ENCODE peak calls at places on chromosome 20, in four cellular contexts. T, U, K and M are unnamed samples.

GRCh38 chr20:36121981-36122930 is 32.3 kb upstream of the EPB41L1 start:
- DNase-seq in T (no peak), U (no peak), K (no peak), M (no peak)

GRCh38 chr20:20369353-20370086 is 1.6 kb downstream of the INSM1 start:
- DNase-seq in K (no peak), U (peak), T (no peak), M (peak)

GRCh38 chr20:50848341-50848808 is 53.5 kb downstream of the BCAS4 start:
- DNase-seq in U (no peak), K (no peak), T (no peak), M (peak)

GRCh38 chr20:57476073-57476526 is 48.8 kb downstream of the CTCFL start:
- DNase-seq in T (no peak), K (no peak), U (no peak), M (peak)

GRCh38 chr20:45890077-45890996 is 671 bp downstream of the NEURL2 start:
- DNase-seq in K (peak), U (peak), T (no peak), M (peak)

GRCh38 chr20:6999381-6999780 is 231.9 kb downstream of the BMP2 start:
- DNase-seq in K (no peak), T (no peak), U (no peak), M (no peak)

GRCh38 chr20:2480381-2480780 is 9.8 kb upstream of the SNRPB start:
- DNase-seq in T (no peak), K (no peak), U (no peak), M (no peak)

GRCh38 chr20:16801919-16802651 is 53.9 kb downstream of the OTOR start:
- DNase-seq in K (peak), T (no peak), U (peak), M (peak)

GRCh38 chr20:56750430-56750829 is 121.3 kb downstream of the TFAP2C start:
- DNase-seq in K (no peak), U (peak), T (no peak), M (no peak)

GRCh38 chr20:45987108-45987780 is 15.2 kb upstream of the ZNF335 start:
- DNase-seq in T (no peak), U (peak), K (peak), M (peak)

GRCh38 chr20:14406495-14406894 is 69.1 kb upstream of the FLRT3 start:
- DNase-seq in T (peak), K (no peak), U (no peak), M (no peak)

GRCh38 chr20:21517566-21518277 is 3.9 kb upstream of the NKX2-2 start:
- DNase-seq in T (no peak), K (no peak), U (no peak), M (no peak)

GRCh38 chr20:58760881-58761280 is 68.3 kb downstream of the NPEPL1 start:
- DNase-seq in K (no peak), U (no peak), T (no peak), M (no peak)

GRCh38 chr20:40945754-40946451 is 82.7 kb upstream of the TOP1 start:
- DNase-seq in T (no peak), U (peak), K (peak), M (peak)

GRCh38 chr20:50056951-50057403 is 56.0 kb downstream of the UBE2V1 start:
- DNase-seq in K (no peak), U (no peak), T (no peak), M (peak)

GRCh38 chr20:57425150-57426013 is 34.2 kb downstream of the RBM38 start:
- DNase-seq in T (no peak), U (no peak), K (no peak), M (peak)

GRCh38 chr20:39822667-39823066 is 860.5 kb downstream of the DHX35 start:
- DNase-seq in K (no peak), T (no peak), U (no peak), M (no peak)

GRCh38 chr20:45342863-45343444 is 5.3 kb downstream of the SDC4 start:
- DNase-seq in U (no peak), T (no peak), K (no peak), M (no peak)

GRCh38 chr20:48058611-48059559 is 273.6 kb upstream of the SULF2 start:
- DNase-seq in T (no peak), U (no peak), K (no peak), M (no peak)

GRCh38 chr20:11850901-11851300 is 66.8 kb upstream of the BTBD3 start:
- DNase-seq in K (no peak), T (peak), U (no peak), M (no peak)

GRCh38 chr20:14142171-14142570 is 146.9 kb downstream of the MACROD2 start:
- DNase-seq in T (peak), U (peak), K (no peak), M (peak)

GRCh38 chr20:61404311-61404710 is 152.2 kb downstream of the CDH4 start:
- DNase-seq in T (no peak), K (no peak), U (no peak), M (no peak)

GRCh38 chr20:24690408-24690807 is 221.0 kb downstream of the SYNDIG1 start:
- DNase-seq in T (no peak), U (no peak), K (no peak), M (no peak)

GRCh38 chr20:25016471-25016870 is 23.9 kb upstream of the APMAP start:
- DNase-seq in T (no peak), U (no peak), K (no peak), M (no peak)

GRCh38 chr20:2332711-2333110 is 36.9 kb downstream of the TGM3 start:
- DNase-seq in K (no peak), U (no peak), T (no peak), M (no peak)

GRCh38 chr20:23510000-23510590 is 19.2 kb downstream of the CST8 start:
- DNase-seq in T (no peak), U (no peak), K (no peak), M (no peak)

GRCh38 chr20:52081791-52082190 is 109.8 kb downstream of the ZFP64 start:
- DNase-seq in K (no peak), U (no peak), T (no peak), M (no peak)

GRCh38 chr20:51360451-51361230 is 181.9 kb downstream of the NFATC2 start:
- DNase-seq in T (peak), U (no peak), K (no peak), M (no peak)

GRCh38 chr20:59039233-59039632 is 3.4 kb downstream of the PRELID3B start:
- DNase-seq in U (no peak), T (no peak), K (no peak), M (no peak)

GRCh38 chr20:23350855-23351838 is 556 bp downstream of the NXT1 start:
- DNase-seq in T (no peak), U (peak), K (peak), M (peak)

GRCh38 chr20:60192351-60192750 is 234.1 kb downstream of the CDH26 start:
- DNase-seq in U (no peak), K (no peak), T (no peak), M (no peak)

GRCh38 chr20:49916146-49917002 is 1.0 kb upstream of the SPATA2 start:
- DNase-seq in U (no peak), T (no peak), K (no peak), M (peak)

GRCh38 chr20:45354423-45355208 is 6.4 kb upstream of the SDC4 start:
- DNase-seq in U (no peak), T (no peak), K (no peak), M (no peak)

GRCh38 chr20:3563113-3563512 is 92.3 kb downstream of the ATRN start:
- DNase-seq in K (no peak), T (no peak), U (no peak), M (no peak)
- H3K4me3 ChIP-seq in K (no peak), T (no peak), U (no peak), M (no peak)

GRCh38 chr20:33859157-33859695 is 48.1 kb downstream of the CHMP4B start:
- DNase-seq in U (no peak), T (peak), K (no peak), M (peak)

GRCh38 chr20:33858666-33859065 is 47.5 kb downstream of the CHMP4B start:
- DNase-seq in T (no peak), U (no peak), K (no peak), M (no peak)

GRCh38 chr20:33861458-33861857 is 50.3 kb downstream of the CHMP4B start:
- DNase-seq in K (no peak), T (no peak), U (no peak), M (no peak)

GRCh38 chr20:33859751-33860150 is 48.6 kb downstream of the CHMP4B start:
- DNase-seq in T (no peak), U (no peak), K (no peak), M (no peak)

DNA sequence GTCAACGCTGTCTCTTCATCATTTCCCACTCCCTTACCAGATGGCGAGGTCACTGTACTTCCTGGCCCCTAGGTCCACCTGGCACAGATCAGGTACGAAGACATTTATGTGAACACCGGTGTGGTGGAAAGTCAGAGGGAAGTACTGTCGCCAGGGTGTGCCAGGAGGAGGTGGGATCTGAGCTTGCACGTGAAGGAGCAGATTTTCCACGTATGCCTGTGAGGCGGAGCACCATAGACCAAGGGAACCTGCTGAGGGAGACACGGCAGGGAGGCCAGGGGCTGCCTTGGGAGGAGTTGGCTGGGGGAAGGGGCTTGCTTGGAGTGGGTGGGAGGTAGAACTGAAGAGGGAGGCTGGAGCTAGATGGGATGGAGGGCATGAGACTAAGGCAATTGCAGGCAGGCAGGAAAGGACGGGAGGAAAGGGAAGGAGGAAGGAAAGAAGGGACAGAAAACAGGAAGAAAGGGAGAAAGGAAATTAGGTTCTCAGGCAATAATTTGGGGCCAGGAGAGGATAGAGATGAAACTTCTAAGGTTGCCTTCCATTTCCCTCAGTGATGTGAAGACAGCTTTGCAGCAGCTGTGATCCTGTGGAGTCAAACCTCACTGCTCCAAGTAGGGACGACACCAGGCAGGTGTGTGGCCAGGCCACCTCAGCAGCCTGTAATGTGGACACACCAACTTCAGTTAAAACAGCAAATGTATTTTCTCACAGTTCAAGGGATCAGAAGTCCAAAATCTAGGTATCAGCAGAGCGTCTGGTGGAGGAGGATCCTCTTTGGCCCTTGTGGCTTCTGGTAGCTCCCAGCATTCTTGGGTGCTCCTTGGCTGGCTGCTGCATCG is 46.8 kb downstream of the CHMP4B start:
- DNase-seq in K (no peak), T (no peak), U (no peak), M (no peak)
- TF ChIP-seq CTCF in K (no peak), T (no peak), U (no peak), M (no peak)

GRCh38 chr20:19048898-19049889 is 163.2 kb upstream of the SLC24A3 start:
- DNase-seq in U (peak), K (peak), T (no peak), M (no peak)
- H3K4me3 ChIP-seq in U (no peak), K (peak), T (no peak), M (no peak)

DNA sequence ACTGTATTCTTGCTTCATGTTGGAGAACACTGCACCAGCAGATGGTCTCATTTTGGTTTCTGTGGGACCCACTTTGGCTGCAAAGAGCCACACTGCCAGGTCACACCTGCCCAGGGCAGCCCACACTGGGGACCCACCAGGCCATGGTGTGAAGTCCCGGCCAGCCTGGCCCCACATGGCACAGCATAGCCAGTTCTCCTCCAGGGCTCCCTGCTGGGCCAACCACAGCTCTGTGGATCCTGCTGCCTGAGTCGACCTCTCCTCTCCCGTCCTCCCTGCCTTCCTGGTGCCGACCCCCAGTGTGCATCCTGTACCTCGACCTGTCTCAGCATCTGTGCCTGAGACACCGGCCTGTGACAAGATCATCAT is 3.0 kb downstream of the ARFRP1 start:
- DNase-seq in U (no peak), T (no peak), K (no peak), M (no peak)
- TF ChIP-seq CTCF in U (no peak), T (no peak), K (no peak), M (no peak)

GRCh38 chr20:37151529-37151928 is 27.6 kb upstream of the RPN2 start:
- DNase-seq in K (no peak), T (no peak), U (no peak), M (no peak)

GRCh38 chr20:37147250-37147649 is 31.9 kb upstream of the RPN2 start:
- DNase-seq in U (no peak), K (no peak), T (no peak), M (no peak)

GRCh38 chr20:37155987-37156386 is 23.1 kb upstream of the RPN2 start:
- DNase-seq in T (no peak), K (no peak), U (no peak), M (no peak)

GRCh38 chr20:37154684-37155298 is 24.3 kb upstream of the RPN2 start:
- DNase-seq in T (no peak), U (no peak), K (no peak), M (no peak)

GRCh38 chr20:37152284-37152683 is 26.8 kb upstream of the RPN2 start:
- DNase-seq in T (no peak), K (no peak), U (no peak), M (no peak)
- H3K4me3 ChIP-seq in T (no peak), K (no peak), U (no peak), M (no peak)

DNA sequence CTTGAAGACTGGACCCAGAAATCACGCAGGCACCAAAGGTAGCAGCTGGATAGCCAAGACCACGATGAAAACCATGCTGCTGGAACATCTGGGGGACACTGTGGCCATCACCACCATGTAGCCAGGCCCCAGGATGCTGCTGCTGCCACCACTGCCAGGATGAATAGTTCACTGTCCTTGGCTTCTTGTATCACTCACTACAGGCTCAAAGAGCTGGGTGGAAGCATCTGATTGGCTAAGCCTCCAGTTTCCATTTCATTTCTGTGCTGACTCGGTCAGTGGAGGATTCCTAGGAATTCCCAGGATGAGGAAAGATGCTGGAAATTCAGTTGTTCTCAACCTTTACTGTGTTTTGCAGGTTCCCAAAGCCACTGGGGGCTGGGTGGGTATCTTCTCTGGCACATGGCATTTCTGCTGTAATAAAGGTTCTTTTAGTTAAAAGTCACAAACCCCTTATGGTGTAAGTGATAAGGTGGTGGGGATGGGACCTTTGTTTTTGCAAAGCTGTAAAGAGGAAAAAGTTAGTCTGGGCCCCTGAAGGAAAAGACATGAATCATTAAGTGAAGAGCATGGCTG is 75.5 kb upstream of the RNF24 start:
- DNase-seq in T (peak), K (no peak), U (no peak), M (no peak)
- TF ChIP-seq CTCF in T (no peak), K (no peak), U (no peak), M (no peak)